ENCODE peak calls at places on chromosomes 13 and 19, in five cellular contexts. O is DMS 273 treated with DMSO at 0.1 percent for 48 hours, I is astrocyte of the spinal cord, W is iris pigment epithelial cell, S is nephron progenitor cell. Y is an unnamed sample.

GRCh38 chr19:35140898-35141626 is 2.0 kb upstream of the FXYD7 start:
- DNase-seq in S (peak; percentile 98), O (peak; percentile 85), W (peak; percentile 83), I (peak; percentile 85), Y (peak; percentile 97)

GRCh38 chr13:38543561-38543960 is 143.3 kb upstream of the FREM2 start:
- DNase-seq in O (no peak), S (no peak), I (peak; percentile 24), W (peak; percentile 46), Y (no peak)

GRCh38 chr13:113648218-113648615 is 9.8 kb downstream of the ATP4B start:
- DNase-seq in W (no peak), O (no peak), I (no peak), S (no peak), Y (no peak)

GRCh38 chr13:27461940-27462584 is 11.7 kb upstream of the MTIF3 start:
- DNase-seq in W (no peak), I (no peak), S (no peak), O (no peak), Y (no peak)

GRCh38 chr19:4014541-4015491 is 7.3 kb downstream of the PIAS4 start:
- DNase-seq in O (no peak), I (no peak), S (peak; percentile 62), W (no peak), Y (peak; percentile 12)

GRCh38 chr13:46575321-46575721 is 22.4 kb downstream of the LRCH1 start:
- DNase-seq in I (no peak), S (no peak), W (no peak), O (no peak), Y (no peak)

GRCh38 chr19:55459950-55460657 is 1.3 kb downstream of the ISOC2 start:
- DNase-seq in W (peak; percentile 41), I (no peak), S (no peak), O (no peak), Y (no peak)

GRCh38 chr13:45243072-45243471 is 42.2 kb upstream of the KCTD4 start:
- DNase-seq in W (no peak), O (no peak), I (no peak), S (no peak), Y (no peak)

GRCh38 chr13:51844862-51845573 is at the start of gene TMEM272:
- DNase-seq in S (peak; percentile 79), W (peak; percentile 17), I (peak; percentile 17), O (no peak), Y (peak; percentile 51)

GRCh38 chr19:50415661-50416033 is 3.1 kb upstream of the SPIB start:
- DNase-seq in I (no peak), W (no peak), O (no peak), S (no peak), Y (no peak)

GRCh38 chr13:44063881-44064280 is 184.2 kb downstream of the LACC1 start:
- DNase-seq in W (peak; percentile 9), S (no peak), I (no peak), O (no peak), Y (no peak)

GRCh38 chr19:8036438-8037099 is 16.0 kb upstream of the CCL25 start:
- DNase-seq in I (no peak), W (no peak), S (no peak), O (peak; percentile 96), Y (no peak)

GRCh38 chr13:29508130-29508873 is 87.2 kb downstream of the SLC7A1 start:
- DNase-seq in I (peak; percentile 85), W (peak; percentile 73), O (peak; percentile 3), S (peak; percentile 91), Y (peak; percentile 63)

GRCh38 chr13:41512441-41512840 is 55.1 kb downstream of the RGCC start:
- DNase-seq in S (no peak), I (no peak), O (no peak), W (no peak), Y (no peak)

GRCh38 chr13:75635621-75636338 is at the start of gene LMO7:
- DNase-seq in I (peak; percentile 73), O (no peak), S (peak; percentile 68), W (peak; percentile 69), Y (peak; percentile 34)

GRCh38 chr19:13411899-13412298 is 94.4 kb downstream of the CACNA1A start:
- DNase-seq in S (no peak), O (no peak), W (no peak), I (no peak), Y (no peak)

GRCh38 chr13:112738606-112739005 is 48.8 kb downstream of the ATP11A start:
- DNase-seq in S (no peak), I (no peak), O (no peak), W (no peak), Y (no peak)

GRCh38 chr19:39270091-39270871 is 2.1 kb downstream of the IFNL2 start:
- DNase-seq in I (no peak), O (no peak), S (no peak), W (peak; percentile 28), Y (no peak)

GRCh38 chr19:13082192-13083007 is 20.3 kb downstream of the LYL1 start:
- DNase-seq in I (peak; percentile 95), O (no peak), W (peak; percentile 63), S (peak; percentile 61), Y (no peak)

GRCh38 chr13:111114362-111115050 is 604 bp upstream of the ARHGEF7 start:
- DNase-seq in O (no peak), I (no peak), S (peak; percentile 54), W (peak; percentile 27), Y (no peak)

GRCh38 chr13:28324181-28324789 is 170.6 kb downstream of the FLT1 start:
- DNase-seq in O (peak; percentile 16), I (peak; percentile 68), W (peak; percentile 73), S (peak; percentile 67), Y (peak; percentile 16)

GRCh38 chr13:21568854-21569253 is 35.1 kb downstream of the MICU2 start:
- DNase-seq in O (no peak), I (no peak), S (no peak), W (no peak), Y (no peak)

GRCh38 chr13:23357349-23357748 is 76.2 kb downstream of the SACS start:
- DNase-seq in W (no peak), I (no peak), S (no peak), O (no peak), Y (no peak)

GRCh38 chr13:19838726-19839342 is 24.6 kb downstream of the ZMYM5 start:
- DNase-seq in I (peak; percentile 78), O (no peak), W (peak; percentile 86), S (no peak), Y (no peak)

GRCh38 chr13:51825165-51825592 is 19.8 kb downstream of the TMEM272 start:
- DNase-seq in S (no peak), O (no peak), I (no peak), W (peak; percentile 67), Y (no peak)

GRCh38 chr13:102965802-102966201 is 100.4 kb downstream of the SLC10A2 start:
- DNase-seq in I (no peak), W (no peak), O (no peak), S (no peak), Y (no peak)

Y was measured in effector CD8-positive, alpha-beta T cell.